ENCODE peak calls at places on chromosomes 2 and 18, in four cellular contexts. H is activated CD4-positive, alpha-beta T cell treated with anti-CD3 and anti-CD28 coated beads for 48 hours; Y is heart right ventricle; N is CD8-positive, alpha-beta T cell. P is an unnamed sample.

GRCh38 chr18:9103488-9103887 is 989 bp downstream of the NDUFV2 start:
- DNase-seq in H (no peak), N (no peak), Y (no peak), P (no peak)

GRCh38 chr2:195407782-195408181 is 249.2 kb upstream of the SLC39A10 start:
- DNase-seq in Y (no peak), H (no peak), N (no peak), P (no peak)

GRCh38 chr18:9466127-9466526 is 9.2 kb upstream of the RALBP1 start:
- DNase-seq in Y (no peak), N (no peak), H (no peak), P (no peak)

GRCh38 chr2:156845806-156846558 is 409.8 kb downstream of the GPD2 start:
- DNase-seq in H (no peak), Y (no peak), N (no peak), P (no peak)

GRCh38 chr2:70340075-70340474 is 38.2 kb upstream of the FAM136A start:
- DNase-seq in N (no peak), H (no peak), Y (no peak), P (no peak)

GRCh38 chr2:197107291-197108269 is 181.1 kb upstream of the PGAP1 start:
- DNase-seq in N (no peak), H (no peak), Y (peak), P (no peak)

GRCh38 chr2:232330068-232330999 is 48.2 kb upstream of the ALPP start:
- DNase-seq in H (no peak), Y (no peak), N (no peak), P (no peak)

GRCh38 chr2:100539221-100539620 is 23.6 kb upstream of the PDCL3 start:
- DNase-seq in N (no peak), H (no peak), Y (no peak), P (no peak)

GRCh38 chr2:138090330-138090729 is 126.1 kb downstream of the HNMT start:
- DNase-seq in Y (no peak), H (no peak), N (no peak), P (peak)

GRCh38 chr2:44453289-44453688 is 91.5 kb downstream of the CAMKMT start:
- DNase-seq in Y (no peak), H (no peak), N (no peak), P (no peak)

GRCh38 chr2:192288290-192288689 is 93.6 kb upstream of the TMEFF2 start:
- DNase-seq in H (no peak), N (no peak), Y (no peak), P (no peak)

GRCh38 chr2:30334738-30335426 is 103.5 kb downstream of the LBH start:
- DNase-seq in Y (no peak), N (peak), H (no peak), P (peak)

GRCh38 chr2:152861349-152861942 is 143.0 kb downstream of the ARL6IP6 start:
- DNase-seq in N (no peak), H (peak), Y (no peak), P (peak)

GRCh38 chr18:59787998-59788875 is 91.0 kb upstream of the CCBE1 start:
- DNase-seq in Y (no peak), N (no peak), H (no peak), P (no peak)

GRCh38 chr2:56248965-56249742 is 65.4 kb downstream of the CCDC85A start:
- DNase-seq in H (no peak), Y (no peak), N (no peak), P (no peak)

GRCh38 chr2:78029392-78029995 is 507.3 kb upstream of the LRRTM4 start:
- DNase-seq in N (no peak), Y (no peak), H (no peak), P (no peak)

GRCh38 chr2:16156411-16156810 is 216.1 kb downstream of the MYCN start:
- DNase-seq in Y (no peak), H (no peak), N (no peak), P (no peak)

GRCh38 chr2:72081450-72081849 is 66.2 kb downstream of the CYP26B1 start:
- DNase-seq in H (peak), Y (no peak), N (no peak), P (no peak)

GRCh38 chr2:163465440-163465839 is 270.4 kb downstream of the FIGN start:
- DNase-seq in N (no peak), H (no peak), Y (no peak), P (peak)

GRCh38 chr2:28401411-28401810 is 8.8 kb downstream of the FOSL2 start:
- DNase-seq in Y (no peak), N (no peak), H (no peak), P (no peak)

GRCh38 chr2:96692094-96692971 is 47.5 kb downstream of the LMAN2L start:
- DNase-seq in N (no peak), H (no peak), Y (no peak), P (no peak)

GRCh38 chr18:46700026-46700425 is 43.0 kb upstream of the LOXHD1 start:
- DNase-seq in N (no peak), Y (no peak), H (no peak), P (no peak)

GRCh38 chr2:190535119-190535439 is 557 bp upstream of the NEMP2 start:
- DNase-seq in N (no peak), H (no peak), Y (no peak), P (no peak)

P was measured in NCI-H82.